ENCODE peak calls at places on chromosome 10, in seven cellular contexts. One of them, this sample, is unnamed.

GRCh38 chr10:30619966-30620365 is 9.6 kb downstream of the LYZL2 start:
- DNase-seq in heart right ventricle: no peak
- DNase-seq in GM23248: no peak
- DNase-seq in psoas muscle: no peak
- DNase-seq in fibroblast of pulmonary artery: no peak
- DNase-seq in AG04450: no peak
- DNase-seq in SJSA1: no peak
- DNase-seq in this sample: no peak

GRCh38 chr10:79937661-79938226 is 11.2 kb downstream of the SFTPD start:
- DNase-seq in heart right ventricle: no peak
- DNase-seq in GM23248: no peak
- DNase-seq in psoas muscle: no peak
- DNase-seq in fibroblast of pulmonary artery: no peak
- DNase-seq in AG04450: no peak
- DNase-seq in SJSA1: no peak
- DNase-seq in this sample: no peak

GRCh38 chr10:131797626-131798025 is 103.2 kb upstream of the PPP2R2D start:
- DNase-seq in heart right ventricle: no peak
- DNase-seq in GM23248: no peak
- DNase-seq in psoas muscle: no peak
- DNase-seq in fibroblast of pulmonary artery: no peak
- DNase-seq in AG04450: no peak
- DNase-seq in SJSA1: no peak
- DNase-seq in this sample: no peak

GRCh38 chr10:68081916-68082315 is 6.8 kb upstream of the HERC4 start:
- DNase-seq in heart right ventricle: no peak
- DNase-seq in GM23248: no peak
- DNase-seq in psoas muscle: no peak
- DNase-seq in fibroblast of pulmonary artery: no peak
- DNase-seq in AG04450: no peak
- DNase-seq in SJSA1: no peak
- DNase-seq in this sample: no peak

GRCh38 chr10:48773580-48773979 is 88.9 kb downstream of the WDFY4 start:
- DNase-seq in heart right ventricle: no peak
- DNase-seq in GM23248: no peak
- DNase-seq in psoas muscle: no peak
- DNase-seq in fibroblast of pulmonary artery: no peak
- DNase-seq in AG04450: no peak
- DNase-seq in SJSA1: no peak
- DNase-seq in this sample: no peak

GRCh38 chr10:63711866-63712716 is 190.9 kb downstream of the REEP3 start:
- DNase-seq in heart right ventricle: peak; percentile 90
- DNase-seq in GM23248: peak; percentile 99
- DNase-seq in psoas muscle: peak; percentile 97
- DNase-seq in fibroblast of pulmonary artery: peak; percentile 96
- DNase-seq in AG04450: peak; percentile 86
- DNase-seq in SJSA1: peak; percentile 92
- DNase-seq in this sample: peak; percentile 96

GRCh38 chr10:9103301-9103700 is 1048.8 kb downstream of the GATA3 start:
- DNase-seq in heart right ventricle: no peak
- DNase-seq in GM23248: no peak
- DNase-seq in psoas muscle: no peak
- DNase-seq in fibroblast of pulmonary artery: no peak
- DNase-seq in AG04450: no peak
- DNase-seq in SJSA1: no peak
- DNase-seq in this sample: no peak

GRCh38 chr10:77036993-77037734 is 600.4 kb downstream of the KCNMA1 start:
- DNase-seq in heart right ventricle: no peak
- DNase-seq in GM23248: peak; percentile 15
- DNase-seq in psoas muscle: no peak
- DNase-seq in fibroblast of pulmonary artery: peak; percentile 7
- DNase-seq in AG04450: no peak
- DNase-seq in SJSA1: no peak
- DNase-seq in this sample: no peak

GRCh38 chr10:128130051-128130450 is 3.8 kb upstream of the MKI67 start:
- DNase-seq in heart right ventricle: no peak
- DNase-seq in GM23248: peak; percentile 62
- DNase-seq in psoas muscle: no peak
- DNase-seq in fibroblast of pulmonary artery: peak; percentile 42
- DNase-seq in AG04450: no peak
- DNase-seq in SJSA1: no peak
- DNase-seq in this sample: no peak

GRCh38 chr10:59709472-59710125 is at the start of gene SLC16A9:
- DNase-seq in heart right ventricle: peak; percentile 57
- DNase-seq in GM23248: peak; percentile 45
- DNase-seq in psoas muscle: peak; percentile 80
- DNase-seq in fibroblast of pulmonary artery: peak; percentile 42
- DNase-seq in AG04450: no peak
- DNase-seq in SJSA1: peak; percentile 54
- DNase-seq in this sample: peak; percentile 2

GRCh38 chr10:21626457-21627161 is 92.6 kb downstream of the MLLT10 start:
- DNase-seq in heart right ventricle: no peak
- DNase-seq in GM23248: peak; percentile 47
- DNase-seq in psoas muscle: no peak
- DNase-seq in fibroblast of pulmonary artery: peak; percentile 23
- DNase-seq in AG04450: no peak
- DNase-seq in SJSA1: no peak
- DNase-seq in this sample: no peak

GRCh38 chr10:46557319-46558140 is 1.1 kb upstream of the GPRIN2 start:
- DNase-seq in heart right ventricle: no peak
- DNase-seq in GM23248: no peak
- DNase-seq in psoas muscle: peak; percentile 55
- DNase-seq in fibroblast of pulmonary artery: no peak
- DNase-seq in AG04450: no peak
- DNase-seq in SJSA1: peak; percentile 55
- DNase-seq in this sample: no peak

GRCh38 chr10:113563306-113564088 is 10.6 kb downstream of the HABP2 start:
- DNase-seq in heart right ventricle: peak; percentile 79
- DNase-seq in GM23248: peak; percentile 85
- DNase-seq in psoas muscle: peak; percentile 89
- DNase-seq in fibroblast of pulmonary artery: peak; percentile 68
- DNase-seq in AG04450: peak; percentile 15
- DNase-seq in SJSA1: peak; percentile 75
- DNase-seq in this sample: peak; percentile 27

GRCh38 chr10:70650104-70650503 is 22.2 kb upstream of the ADAMTS14 start:
- DNase-seq in heart right ventricle: no peak
- DNase-seq in GM23248: no peak
- DNase-seq in psoas muscle: no peak
- DNase-seq in fibroblast of pulmonary artery: no peak
- DNase-seq in AG04450: no peak
- DNase-seq in SJSA1: no peak
- DNase-seq in this sample: no peak

GRCh38 chr10:13160934-13161266 is 458 bp upstream of the MCM10 start:
- DNase-seq in heart right ventricle: no peak
- DNase-seq in GM23248: no peak
- DNase-seq in psoas muscle: no peak
- DNase-seq in fibroblast of pulmonary artery: no peak
- DNase-seq in AG04450: no peak
- DNase-seq in SJSA1: no peak
- DNase-seq in this sample: no peak
- H3K4me3 ChIP-seq in heart right ventricle: peak overlapping the region; percentile 64
- H3K4me3 ChIP-seq in GM23248: peak overlapping the region; percentile 84
- H3K4me3 ChIP-seq in psoas muscle: peak overlapping the region; percentile 64
- H3K4me3 ChIP-seq in fibroblast of pulmonary artery: peak overlapping the region; percentile 63
- H3K4me3 ChIP-seq in AG04450: peak overlapping the region; percentile 55
- H3K4me3 ChIP-seq in SJSA1: peak overlapping the region; percentile 57
- H3K4me3 ChIP-seq in this sample: peak overlapping the region; percentile 81

GRCh38 chr10:130509881-130510689 is 373.9 kb downstream of the GLRX3 start:
- DNase-seq in heart right ventricle: no peak
- DNase-seq in GM23248: no peak
- DNase-seq in psoas muscle: no peak
- DNase-seq in fibroblast of pulmonary artery: no peak
- DNase-seq in AG04450: no peak
- DNase-seq in SJSA1: no peak
- DNase-seq in this sample: no peak
- H3K4me3 ChIP-seq in heart right ventricle: no peak overlapping the region
- H3K4me3 ChIP-seq in GM23248: no peak overlapping the region
- H3K4me3 ChIP-seq in psoas muscle: no peak overlapping the region
- H3K4me3 ChIP-seq in fibroblast of pulmonary artery: no peak overlapping the region
- H3K4me3 ChIP-seq in AG04450: no peak overlapping the region
- H3K4me3 ChIP-seq in SJSA1: no peak overlapping the region
- H3K4me3 ChIP-seq in this sample: no peak overlapping the region

DNA sequence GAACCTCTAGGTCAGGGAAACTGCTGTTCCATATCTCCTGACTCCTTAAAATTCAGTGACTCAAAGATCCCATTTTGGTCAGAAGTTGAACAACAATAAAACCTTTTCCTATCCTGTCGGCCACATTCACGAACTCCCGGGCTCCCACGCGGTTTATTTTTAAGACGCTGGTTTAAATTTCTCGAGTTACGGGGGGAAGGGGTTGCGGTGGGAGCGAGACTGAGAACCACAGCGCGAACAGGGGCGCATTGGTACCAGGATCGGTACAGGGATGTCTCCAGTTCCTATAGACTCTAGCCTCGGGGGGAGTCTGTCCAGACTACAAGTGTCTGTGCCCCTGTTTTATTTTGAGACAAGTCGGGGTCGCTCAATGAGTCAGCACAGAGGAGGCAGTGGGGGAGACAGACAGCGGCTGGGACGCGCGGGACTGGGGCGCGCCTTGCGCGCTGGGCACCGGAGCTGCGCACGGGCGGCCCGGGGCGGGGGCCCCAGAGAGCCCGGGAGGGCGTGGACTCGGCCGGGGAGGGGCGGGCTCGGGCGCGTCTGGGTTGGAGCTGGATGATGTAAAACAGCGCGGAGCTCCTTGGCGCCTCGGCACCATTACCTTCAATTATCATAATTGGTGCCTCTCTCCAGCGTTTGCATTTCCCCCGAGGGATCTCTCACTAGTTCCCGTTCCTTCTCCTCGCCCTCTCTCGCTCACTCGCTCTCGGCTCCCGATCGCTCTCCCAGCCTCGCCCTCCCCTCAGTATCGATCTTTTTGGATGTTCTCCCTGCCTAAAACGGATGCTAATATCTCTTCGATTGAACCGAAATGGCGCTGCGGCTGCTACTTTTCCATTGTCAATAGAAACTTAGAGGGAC is 8.7 kb upstream of the BAMBI start:
- DNase-seq in heart right ventricle: peak; percentile 63
- DNase-seq in GM23248: peak; percentile 41
- DNase-seq in psoas muscle: peak; percentile 70
- DNase-seq in fibroblast of pulmonary artery: peak; percentile 37
- DNase-seq in AG04450: no peak
- DNase-seq in SJSA1: peak; percentile 77
- DNase-seq in this sample: no peak
- H3K4me3 ChIP-seq in heart right ventricle: peak overlapping the region; percentile 42
- H3K4me3 ChIP-seq in GM23248: peak overlapping the region; percentile 57
- H3K4me3 ChIP-seq in psoas muscle: peak overlapping the region; percentile 61
- H3K4me3 ChIP-seq in fibroblast of pulmonary artery: peak overlapping the region; percentile 57
- H3K4me3 ChIP-seq in AG04450: peak overlapping the region; percentile 63
- H3K4me3 ChIP-seq in SJSA1: peak overlapping the region; percentile 43
- H3K4me3 ChIP-seq in this sample: peak overlapping the region; percentile 35

DNA sequence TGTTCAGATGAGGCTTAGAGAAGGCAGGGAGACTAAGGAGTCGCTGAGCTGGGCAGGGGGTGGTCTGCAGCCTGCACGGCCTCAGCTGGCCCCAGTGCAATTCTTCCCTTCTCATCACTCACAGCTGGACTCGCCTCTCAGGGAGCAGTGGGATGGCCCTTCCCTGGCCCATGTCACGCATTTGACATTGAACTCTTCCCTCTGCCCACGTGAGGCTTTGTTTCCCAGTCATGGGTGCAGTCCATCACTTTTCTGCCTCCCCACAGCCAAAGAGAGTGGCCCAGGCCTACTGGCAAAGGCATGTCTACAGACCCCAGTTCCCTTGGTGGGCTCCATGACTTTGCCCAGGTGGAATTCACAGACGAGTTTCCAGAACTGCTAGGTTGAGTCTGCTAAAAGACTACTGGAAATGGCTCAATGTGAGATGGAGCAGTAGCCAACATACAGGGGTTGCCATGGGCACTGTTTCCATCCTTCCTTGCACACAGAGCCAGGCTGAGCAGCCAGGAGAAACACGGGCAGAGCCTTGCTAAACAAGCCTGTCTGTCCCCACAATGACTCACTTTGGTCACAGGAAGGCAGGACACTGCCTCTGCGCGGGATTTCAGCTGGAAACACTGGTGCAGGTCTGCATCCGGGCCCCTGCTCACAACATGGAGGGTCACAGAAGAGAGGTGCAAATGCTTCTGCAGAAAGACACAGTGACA is 90.1 kb downstream of the OAT start:
- DNase-seq in heart right ventricle: no peak
- DNase-seq in GM23248: no peak
- DNase-seq in psoas muscle: no peak
- DNase-seq in fibroblast of pulmonary artery: no peak
- DNase-seq in AG04450: no peak
- DNase-seq in SJSA1: peak; percentile 25
- DNase-seq in this sample: no peak
- H3K4me3 ChIP-seq in heart right ventricle: no peak overlapping the region
- H3K4me3 ChIP-seq in GM23248: no peak overlapping the region
- H3K4me3 ChIP-seq in psoas muscle: no peak overlapping the region
- H3K4me3 ChIP-seq in fibroblast of pulmonary artery: no peak overlapping the region
- H3K4me3 ChIP-seq in AG04450: no peak overlapping the region
- H3K4me3 ChIP-seq in SJSA1: no peak overlapping the region
- H3K4me3 ChIP-seq in this sample: no peak overlapping the region

DNA sequence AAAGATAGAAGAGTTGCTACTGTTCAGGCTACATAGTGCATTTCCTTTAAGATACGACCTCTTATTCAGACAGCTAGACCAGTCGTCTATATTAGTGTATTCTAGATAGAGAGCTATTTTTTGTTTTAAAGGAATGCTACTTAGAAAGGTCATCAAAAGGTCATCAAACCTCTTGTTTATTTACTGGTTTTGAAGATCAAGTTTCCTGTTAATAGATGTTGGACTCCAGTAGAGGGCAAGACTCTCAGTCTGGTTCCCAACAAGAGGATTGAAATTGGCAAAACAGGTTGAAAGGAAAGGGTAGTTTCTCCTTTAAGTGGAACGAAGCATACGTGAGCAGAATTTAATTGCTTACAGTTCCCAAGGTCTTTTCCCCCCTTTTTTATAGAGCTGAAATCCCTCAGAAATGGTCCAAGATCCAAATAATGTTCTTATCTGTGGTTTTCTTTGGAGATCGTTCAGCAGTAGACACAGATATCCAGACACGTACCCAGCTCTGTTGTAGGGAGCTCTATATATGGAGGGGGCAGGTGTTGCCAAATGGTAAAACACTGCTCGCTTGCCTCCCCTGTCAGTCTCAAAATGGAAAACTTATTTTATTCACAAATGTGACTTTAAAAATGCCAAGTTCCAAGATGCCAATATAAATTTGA is 37.2 kb downstream of the BAMBI start:
- DNase-seq in heart right ventricle: no peak
- DNase-seq in GM23248: no peak
- DNase-seq in psoas muscle: no peak
- DNase-seq in fibroblast of pulmonary artery: no peak
- DNase-seq in AG04450: no peak
- DNase-seq in SJSA1: no peak
- DNase-seq in this sample: no peak
- H3K4me3 ChIP-seq in heart right ventricle: no peak overlapping the region
- H3K4me3 ChIP-seq in GM23248: no peak overlapping the region
- H3K4me3 ChIP-seq in psoas muscle: no peak overlapping the region
- H3K4me3 ChIP-seq in fibroblast of pulmonary artery: no peak overlapping the region
- H3K4me3 ChIP-seq in AG04450: no peak overlapping the region
- H3K4me3 ChIP-seq in SJSA1: no peak overlapping the region
- H3K4me3 ChIP-seq in this sample: no peak overlapping the region